ENCODE peak calls at places on chromosome 11, in nine cellular contexts. A is B cell, U is HFFc6, M is fibroblast of lung, B is WTC11, P is progenitor cell of endocrine pancreas, G is astrocyte of the spinal cord, H is neural progenitor cell, F is Calu3. L is an unnamed sample.

GRCh38 chr11:82041764-82042163 is 691.9 kb downstream of the FAM181B start:
- DNase-seq in B (no peak), U (no peak), P (no peak), H (no peak), M (no peak), G (no peak), A (no peak), F (no peak), L (no peak)

GRCh38 chr11:88384678-88385015 is 47.1 kb upstream of the CTSC start:
- DNase-seq in A (no peak), H (peak), U (peak), B (no peak), P (no peak), F (no peak), G (peak), M (peak), L (no peak)

GRCh38 chr11:1262172-1263006 is 39.5 kb downstream of the MUC5B start:
- DNase-seq in A (peak), H (peak), P (peak), M (peak), U (peak), G (peak), F (peak), B (peak), L (peak)

GRCh38 chr11:30314625-30315024 is 8.3 kb upstream of the ARL14EP start:
- DNase-seq in F (no peak), B (no peak), G (peak), M (no peak), P (no peak), H (no peak), A (no peak), U (no peak), L (no peak)

GRCh38 chr11:91156041-91156440 is 933.2 kb upstream of the CHORDC1 start:
- DNase-seq in U (no peak), P (no peak), A (no peak), B (no peak), F (no peak), G (no peak), H (no peak), M (peak), L (no peak)

GRCh38 chr11:10580625-10581024 is 12.2 kb upstream of the LYVE1 start:
- DNase-seq in H (no peak), G (no peak), B (no peak), F (no peak), A (no peak), P (no peak), U (no peak), M (no peak), L (no peak)

GRCh38 chr11:111765320-111765983 is 737 bp downstream of the PPP2R1B start:
- DNase-seq in P (no peak), A (no peak), F (peak), G (peak), H (no peak), M (peak), B (no peak), U (no peak), L (no peak)

GRCh38 chr11:116217006-116217405 is 555.8 kb downstream of the BUD13 start:
- DNase-seq in H (no peak), G (peak), B (peak), U (no peak), M (peak), P (no peak), A (no peak), F (no peak), L (peak)

GRCh38 chr11:18106688-18107087 is 806 bp upstream of the SAAL1 start:
- DNase-seq in B (no peak), F (no peak), G (peak), U (peak), H (no peak), M (peak), A (no peak), P (no peak), L (no peak)

GRCh38 chr11:117058761-117059233 is 39.4 kb downstream of the SIK3 start:
- DNase-seq in G (peak), M (peak), B (no peak), P (no peak), H (peak), A (no peak), U (peak), F (no peak), L (no peak)

GRCh38 chr11:56932572-56933235 is 56.0 kb upstream of the OR5AK2 start:
- DNase-seq in H (no peak), A (no peak), M (peak), G (peak), F (peak), B (no peak), U (peak), P (no peak), L (no peak)

GRCh38 chr11:126138636-126139540 is 72.6 kb downstream of the RPUSD4 start:
- DNase-seq in U (no peak), B (no peak), G (no peak), A (no peak), M (no peak), P (no peak), H (no peak), F (no peak), L (no peak)

GRCh38 chr11:134041791-134042696 is 26.8 kb upstream of the JAM3 start:
- DNase-seq in G (no peak), M (no peak), A (no peak), F (no peak), H (no peak), B (no peak), P (no peak), U (no peak), L (no peak)

GRCh38 chr11:2795491-2795991 is 90.0 kb downstream of the CDKN1C start:
- DNase-seq in M (no peak), H (no peak), F (no peak), B (peak), P (no peak), U (no peak), A (peak), G (no peak), L (no peak)

GRCh38 chr11:73285721-73286120 is 13.6 kb downstream of the P2RY6 start:
- DNase-seq in M (no peak), A (no peak), P (no peak), H (no peak), F (no peak), G (no peak), U (no peak), B (no peak), L (no peak)

DNA sequence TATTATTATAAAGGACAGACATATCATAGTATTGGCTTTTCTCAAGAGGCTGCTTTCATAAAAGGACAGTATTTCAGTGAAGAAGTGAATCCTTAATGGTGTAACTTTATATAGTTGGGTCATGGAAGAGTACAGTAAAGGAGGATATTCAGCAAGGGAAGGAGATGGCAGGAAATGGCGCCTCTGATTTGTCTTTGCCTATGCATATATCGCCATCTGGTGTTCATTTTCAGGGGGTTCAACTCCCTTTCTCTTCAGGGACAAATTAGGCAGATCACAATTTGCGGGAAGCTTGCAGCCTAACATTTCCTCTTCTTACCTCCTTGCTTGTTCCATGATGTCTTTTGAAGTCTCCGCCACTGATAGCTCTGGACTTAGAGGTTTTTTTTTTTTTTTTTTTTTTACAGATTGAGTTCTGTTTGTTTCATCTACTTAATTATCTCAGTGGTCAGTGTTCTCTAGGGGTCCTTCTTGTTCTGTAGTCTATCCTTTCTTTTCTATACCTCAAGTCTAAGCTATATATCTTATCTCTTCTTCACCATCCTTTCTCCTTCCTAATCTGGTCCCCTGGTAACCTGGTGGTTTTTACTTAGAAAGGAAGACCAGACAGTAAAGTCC is 21.8 kb upstream of the RRM1 start:
- DNase-seq in M (peak), U (peak), B (no peak), F (peak), P (peak), A (peak), H (peak), G (peak), L (peak)
- TF ChIP-seq CTCF in M (peak), U (peak), B (peak), F (peak), P (peak), A (peak), H (peak), G (peak), L (peak)

GRCh38 chr11:75072582-75072981 is 24.1 kb downstream of the OR2AT4 start:
- DNase-seq in U (no peak), G (no peak), M (no peak), B (no peak), F (no peak), A (no peak), P (no peak), H (peak), L (no peak)

GRCh38 chr11:75069473-75069872 is 27.2 kb downstream of the OR2AT4 start:
- DNase-seq in M (no peak), U (no peak), G (no peak), A (no peak), H (no peak), P (no peak), F (no peak), B (no peak), L (no peak)

GRCh38 chr11:75077316-75077715 is 19.4 kb downstream of the OR2AT4 start:
- DNase-seq in P (no peak), A (no peak), H (no peak), M (no peak), F (no peak), U (no peak), G (peak), B (no peak), L (no peak)

GRCh38 chr11:75078233-75078632 is 18.4 kb downstream of the OR2AT4 start:
- DNase-seq in B (no peak), H (no peak), P (no peak), G (peak), A (no peak), U (peak), M (peak), F (no peak), L (no peak)

GRCh38 chr11:75073459-75074190 is 23.1 kb downstream of the OR2AT4 start:
- DNase-seq in F (no peak), U (no peak), G (no peak), A (no peak), M (no peak), P (no peak), B (no peak), H (no peak), L (no peak)
- TF ChIP-seq CTCF in F (no peak), U (peak), G (peak), A (no peak), M (no peak), P (peak), B (no peak), H (no peak), L (no peak)

GRCh38 chr11:14502039-14502438 is 2.4 kb upstream of the COPB1 start:
- DNase-seq in H (no peak), F (no peak), M (no peak), P (no peak), G (no peak), B (no peak), U (no peak), A (no peak), L (no peak)
- TF ChIP-seq CTCF in H (no peak), F (no peak), M (no peak), P (no peak), G (no peak), B (no peak), U (no peak), A (no peak), L (no peak)

GRCh38 chr11:107606122-107606521 is 15.2 kb downstream of the ELMOD1 start:
- DNase-seq in B (peak), A (no peak), M (no peak), U (no peak), H (no peak), P (no peak), G (no peak), F (no peak), L (no peak)
- TF ChIP-seq CTCF in B (no peak), A (no peak), M (peak), U (peak), H (peak), P (no peak), G (peak), F (no peak), L (no peak)

L was measured in endothelial cell.